ENCODE peak calls at places on chromosomes 16 and 17, in ten cellular contexts. One of them, this sample, is unnamed.

GRCh38 chr17:31581491-31581890 is 190.0 kb downstream of the RAB11FIP4 start:
- DNase-seq in fibroblast of lung: peak; percentile 50
- DNase-seq in ascending aorta: peak; percentile 84
- DNase-seq in mesothelial cell of epicardium: no peak
- DNase-seq in cardiac muscle cell: no peak
- DNase-seq in GM10248: no peak
- DNase-seq in prostate gland: no peak
- DNase-seq in psoas muscle: peak; percentile 69
- DNase-seq in nephron progenitor cell: no peak
- DNase-seq in fibroblast of villous mesenchyme: peak; percentile 38
- DNase-seq in this sample: no peak

GRCh38 chr16:89407925-89408300 is 82.4 kb downstream of the ANKRD11 start:
- DNase-seq in fibroblast of lung: peak; percentile 42
- DNase-seq in ascending aorta: no peak
- DNase-seq in mesothelial cell of epicardium: no peak
- DNase-seq in cardiac muscle cell: no peak
- DNase-seq in GM10248: no peak
- DNase-seq in prostate gland: no peak
- DNase-seq in psoas muscle: peak; percentile 77
- DNase-seq in nephron progenitor cell: no peak
- DNase-seq in fibroblast of villous mesenchyme: no peak
- DNase-seq in this sample: no peak

GRCh38 chr17:38466346-38467315 is 38.4 kb downstream of the ARHGAP23 start:
- DNase-seq in fibroblast of lung: no peak
- DNase-seq in ascending aorta: no peak
- DNase-seq in mesothelial cell of epicardium: no peak
- DNase-seq in cardiac muscle cell: no peak
- DNase-seq in GM10248: peak; percentile 15
- DNase-seq in prostate gland: no peak
- DNase-seq in psoas muscle: peak; percentile 63
- DNase-seq in nephron progenitor cell: no peak
- DNase-seq in fibroblast of villous mesenchyme: no peak
- DNase-seq in this sample: no peak

GRCh38 chr16:77443834-77444460 is 9.1 kb upstream of the ADAMTS18 start:
- DNase-seq in fibroblast of lung: no peak
- DNase-seq in ascending aorta: no peak
- DNase-seq in mesothelial cell of epicardium: no peak
- DNase-seq in cardiac muscle cell: no peak
- DNase-seq in GM10248: no peak
- DNase-seq in prostate gland: no peak
- DNase-seq in psoas muscle: no peak
- DNase-seq in nephron progenitor cell: no peak
- DNase-seq in fibroblast of villous mesenchyme: no peak
- DNase-seq in this sample: no peak

GRCh38 chr16:65967376-65967775 is 399.1 kb upstream of the CDH5 start:
- DNase-seq in fibroblast of lung: no peak
- DNase-seq in ascending aorta: no peak
- DNase-seq in mesothelial cell of epicardium: no peak
- DNase-seq in cardiac muscle cell: no peak
- DNase-seq in GM10248: no peak
- DNase-seq in prostate gland: no peak
- DNase-seq in psoas muscle: no peak
- DNase-seq in nephron progenitor cell: no peak
- DNase-seq in fibroblast of villous mesenchyme: peak; percentile 25
- DNase-seq in this sample: no peak

GRCh38 chr16:1481906-1482835 is 6.6 kb downstream of the PTX4 start:
- DNase-seq in fibroblast of lung: no peak
- DNase-seq in ascending aorta: no peak
- DNase-seq in mesothelial cell of epicardium: no peak
- DNase-seq in cardiac muscle cell: no peak
- DNase-seq in GM10248: no peak
- DNase-seq in prostate gland: no peak
- DNase-seq in psoas muscle: no peak
- DNase-seq in nephron progenitor cell: no peak
- DNase-seq in fibroblast of villous mesenchyme: no peak
- DNase-seq in this sample: no peak

GRCh38 chr17:73586153-73586906 is 57.9 kb downstream of the SDK2 start:
- DNase-seq in fibroblast of lung: no peak
- DNase-seq in ascending aorta: no peak
- DNase-seq in mesothelial cell of epicardium: no peak
- DNase-seq in cardiac muscle cell: no peak
- DNase-seq in GM10248: no peak
- DNase-seq in prostate gland: no peak
- DNase-seq in psoas muscle: no peak
- DNase-seq in nephron progenitor cell: no peak
- DNase-seq in fibroblast of villous mesenchyme: no peak
- DNase-seq in this sample: no peak

GRCh38 chr16:17724242-17724898 is 253.6 kb upstream of the XYLT1 start:
- DNase-seq in fibroblast of lung: peak; percentile 84
- DNase-seq in ascending aorta: no peak
- DNase-seq in mesothelial cell of epicardium: no peak
- DNase-seq in cardiac muscle cell: no peak
- DNase-seq in GM10248: no peak
- DNase-seq in prostate gland: no peak
- DNase-seq in psoas muscle: no peak
- DNase-seq in nephron progenitor cell: no peak
- DNase-seq in fibroblast of villous mesenchyme: peak; percentile 8
- DNase-seq in this sample: no peak

GRCh38 chr16:8763899-8764298 is 33.5 kb downstream of the TMEM186 start:
- DNase-seq in fibroblast of lung: no peak
- DNase-seq in ascending aorta: no peak
- DNase-seq in mesothelial cell of epicardium: no peak
- DNase-seq in cardiac muscle cell: no peak
- DNase-seq in GM10248: no peak
- DNase-seq in prostate gland: no peak
- DNase-seq in psoas muscle: no peak
- DNase-seq in nephron progenitor cell: no peak
- DNase-seq in fibroblast of villous mesenchyme: no peak
- DNase-seq in this sample: no peak

GRCh38 chr17:82242977-82243647 is 14.3 kb downstream of the SLC16A3 start:
- DNase-seq in fibroblast of lung: peak; percentile 91
- DNase-seq in ascending aorta: peak; percentile 89
- DNase-seq in mesothelial cell of epicardium: no peak
- DNase-seq in cardiac muscle cell: no peak
- DNase-seq in GM10248: no peak
- DNase-seq in prostate gland: peak; percentile 85
- DNase-seq in psoas muscle: peak; percentile 96
- DNase-seq in nephron progenitor cell: no peak
- DNase-seq in fibroblast of villous mesenchyme: peak; percentile 88
- DNase-seq in this sample: no peak

GRCh38 chr17:40475234-40476210 is 25.9 kb downstream of the TNS4 start:
- DNase-seq in fibroblast of lung: no peak
- DNase-seq in ascending aorta: no peak
- DNase-seq in mesothelial cell of epicardium: no peak
- DNase-seq in cardiac muscle cell: no peak
- DNase-seq in GM10248: no peak
- DNase-seq in prostate gland: no peak
- DNase-seq in psoas muscle: peak; percentile 69
- DNase-seq in nephron progenitor cell: peak; percentile 29
- DNase-seq in fibroblast of villous mesenchyme: no peak
- DNase-seq in this sample: no peak

GRCh38 chr16:84484579-84485254 is 19.7 kb downstream of the MEAK7 start:
- DNase-seq in fibroblast of lung: peak; percentile 73
- DNase-seq in ascending aorta: no peak
- DNase-seq in mesothelial cell of epicardium: no peak
- DNase-seq in cardiac muscle cell: peak; percentile 62
- DNase-seq in GM10248: no peak
- DNase-seq in prostate gland: peak; percentile 65
- DNase-seq in psoas muscle: no peak
- DNase-seq in nephron progenitor cell: peak; percentile 75
- DNase-seq in fibroblast of villous mesenchyme: peak; percentile 68
- DNase-seq in this sample: peak; percentile 58

GRCh38 chr16:22144520-22144919 is 17.8 kb upstream of the SDR42E2 start:
- DNase-seq in fibroblast of lung: no peak
- DNase-seq in ascending aorta: no peak
- DNase-seq in mesothelial cell of epicardium: no peak
- DNase-seq in cardiac muscle cell: no peak
- DNase-seq in GM10248: no peak
- DNase-seq in prostate gland: no peak
- DNase-seq in psoas muscle: no peak
- DNase-seq in nephron progenitor cell: no peak
- DNase-seq in fibroblast of villous mesenchyme: no peak
- DNase-seq in this sample: no peak

GRCh38 chr16:22138482-22138881 is 23.8 kb upstream of the SDR42E2 start:
- DNase-seq in fibroblast of lung: no peak
- DNase-seq in ascending aorta: no peak
- DNase-seq in mesothelial cell of epicardium: no peak
- DNase-seq in cardiac muscle cell: no peak
- DNase-seq in GM10248: no peak
- DNase-seq in prostate gland: no peak
- DNase-seq in psoas muscle: no peak
- DNase-seq in nephron progenitor cell: no peak
- DNase-seq in fibroblast of villous mesenchyme: no peak
- DNase-seq in this sample: no peak

GRCh38 chr16:22139008-22139407 is 23.3 kb upstream of the SDR42E2 start:
- DNase-seq in fibroblast of lung: no peak
- DNase-seq in ascending aorta: no peak
- DNase-seq in mesothelial cell of epicardium: no peak
- DNase-seq in cardiac muscle cell: no peak
- DNase-seq in GM10248: no peak
- DNase-seq in prostate gland: no peak
- DNase-seq in psoas muscle: no peak
- DNase-seq in nephron progenitor cell: no peak
- DNase-seq in fibroblast of villous mesenchyme: no peak
- DNase-seq in this sample: no peak

GRCh38 chr16:22139732-22140131 is 22.6 kb upstream of the SDR42E2 start:
- DNase-seq in fibroblast of lung: no peak
- DNase-seq in ascending aorta: no peak
- DNase-seq in mesothelial cell of epicardium: no peak
- DNase-seq in cardiac muscle cell: no peak
- DNase-seq in GM10248: no peak
- DNase-seq in prostate gland: no peak
- DNase-seq in psoas muscle: no peak
- DNase-seq in nephron progenitor cell: no peak
- DNase-seq in fibroblast of villous mesenchyme: no peak
- DNase-seq in this sample: no peak

GRCh38 chr16:22141746-22142145 is 20.6 kb upstream of the SDR42E2 start:
- DNase-seq in fibroblast of lung: no peak
- DNase-seq in ascending aorta: no peak
- DNase-seq in mesothelial cell of epicardium: no peak
- DNase-seq in cardiac muscle cell: no peak
- DNase-seq in GM10248: no peak
- DNase-seq in prostate gland: no peak
- DNase-seq in psoas muscle: no peak
- DNase-seq in nephron progenitor cell: no peak
- DNase-seq in fibroblast of villous mesenchyme: peak; percentile 7
- DNase-seq in this sample: peak; percentile 21
- TF ChIP-seq CTCF in fibroblast of lung: peak; percentile 44
- TF ChIP-seq CTCF in ascending aorta: no peak
- TF ChIP-seq CTCF in mesothelial cell of epicardium: peak; percentile 32
- TF ChIP-seq CTCF in cardiac muscle cell: peak; percentile 56
- TF ChIP-seq CTCF in GM10248: peak; percentile 12
- TF ChIP-seq CTCF in prostate gland: no peak
- TF ChIP-seq CTCF in psoas muscle: peak; percentile 9
- TF ChIP-seq CTCF in nephron progenitor cell: peak; percentile 43
- TF ChIP-seq CTCF in fibroblast of villous mesenchyme: peak; percentile 55
- TF ChIP-seq CTCF in this sample: peak; percentile 50

GRCh38 chr16:67546761-67547422 is 15.4 kb upstream of the CTCF start:
- DNase-seq in fibroblast of lung: peak; percentile 66
- DNase-seq in ascending aorta: peak; percentile 85
- DNase-seq in mesothelial cell of epicardium: no peak
- DNase-seq in cardiac muscle cell: peak; percentile 81
- DNase-seq in GM10248: peak; percentile 80
- DNase-seq in prostate gland: peak; percentile 64
- DNase-seq in psoas muscle: peak; percentile 87
- DNase-seq in nephron progenitor cell: peak; percentile 88
- DNase-seq in fibroblast of villous mesenchyme: peak; percentile 68
- DNase-seq in this sample: peak; percentile 84
- TF ChIP-seq CTCF in fibroblast of lung: peak; percentile 89
- TF ChIP-seq CTCF in ascending aorta: peak; percentile 91
- TF ChIP-seq CTCF in mesothelial cell of epicardium: peak; percentile 95
- TF ChIP-seq CTCF in cardiac muscle cell: peak; percentile 90
- TF ChIP-seq CTCF in GM10248: peak; percentile 96
- TF ChIP-seq CTCF in prostate gland: peak; percentile 91
- TF ChIP-seq CTCF in psoas muscle: peak; percentile 94
- TF ChIP-seq CTCF in nephron progenitor cell: peak; percentile 93
- TF ChIP-seq CTCF in fibroblast of villous mesenchyme: peak; percentile 82
- TF ChIP-seq CTCF in this sample: peak; percentile 95

DNA sequence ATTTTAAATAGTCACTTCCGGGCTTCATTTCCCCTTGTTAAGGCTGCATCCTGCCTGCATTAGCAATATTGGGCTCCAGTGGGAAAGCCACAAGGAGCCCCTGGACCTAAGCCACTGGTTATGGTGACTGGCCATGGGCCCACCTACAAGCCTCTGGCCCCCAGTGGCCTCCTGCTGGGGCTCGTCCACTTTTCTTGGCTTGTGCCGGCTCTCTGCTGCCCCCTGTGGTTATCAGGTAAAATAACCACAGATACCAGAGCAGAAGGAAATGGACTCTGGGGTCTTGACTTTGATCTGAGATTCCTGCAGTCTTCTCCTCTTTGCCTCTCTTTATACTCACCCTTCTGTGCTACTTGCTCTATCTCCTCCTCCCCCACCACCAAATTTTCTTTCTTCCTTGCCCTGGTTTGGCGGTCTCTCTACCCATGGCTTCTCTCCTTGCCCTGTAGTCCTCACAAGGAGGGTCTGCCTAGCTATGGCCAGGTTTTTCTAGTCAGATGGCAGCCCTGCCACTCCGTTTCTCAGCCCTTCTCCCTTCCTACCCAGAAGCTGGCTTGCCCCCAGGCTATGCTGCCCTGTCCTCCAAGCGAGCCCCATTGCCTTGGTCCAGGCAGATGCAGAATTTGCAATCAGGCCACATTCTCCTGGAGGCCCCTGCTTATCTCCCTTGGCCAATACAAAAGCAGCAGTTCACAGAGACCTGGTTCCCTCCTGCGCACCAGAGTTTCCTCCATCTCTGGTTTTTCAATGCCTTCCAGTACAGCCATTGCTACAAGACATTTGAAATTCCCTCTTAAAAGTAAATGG is 82.9 kb upstream of the RCVRN start:
- DNase-seq in fibroblast of lung: peak; percentile 40
- DNase-seq in ascending aorta: no peak
- DNase-seq in mesothelial cell of epicardium: no peak
- DNase-seq in cardiac muscle cell: peak; percentile 61
- DNase-seq in GM10248: peak; percentile 71
- DNase-seq in prostate gland: no peak
- DNase-seq in psoas muscle: peak; percentile 72
- DNase-seq in nephron progenitor cell: peak; percentile 55
- DNase-seq in fibroblast of villous mesenchyme: peak; percentile 40
- DNase-seq in this sample: peak; percentile 55
- TF ChIP-seq CTCF in fibroblast of lung: peak; percentile 82
- TF ChIP-seq CTCF in ascending aorta: peak; percentile 56
- TF ChIP-seq CTCF in mesothelial cell of epicardium: peak; percentile 89
- TF ChIP-seq CTCF in cardiac muscle cell: peak; percentile 85
- TF ChIP-seq CTCF in GM10248: peak; percentile 66
- TF ChIP-seq CTCF in prostate gland: peak; percentile 43
- TF ChIP-seq CTCF in psoas muscle: peak; percentile 50
- TF ChIP-seq CTCF in nephron progenitor cell: peak; percentile 94
- TF ChIP-seq CTCF in fibroblast of villous mesenchyme: peak; percentile 77
- TF ChIP-seq CTCF in this sample: peak; percentile 95

GRCh38 chr16:54929090-54930033 is 1.3 kb upstream of the IRX5 start:
- DNase-seq in fibroblast of lung: peak; percentile 90
- DNase-seq in ascending aorta: peak; percentile 100
- DNase-seq in mesothelial cell of epicardium: peak; percentile 100
- DNase-seq in cardiac muscle cell: peak; percentile 100
- DNase-seq in GM10248: peak; percentile 85
- DNase-seq in prostate gland: peak; percentile 100
- DNase-seq in psoas muscle: peak; percentile 100
- DNase-seq in nephron progenitor cell: peak; percentile 100
- DNase-seq in fibroblast of villous mesenchyme: peak; percentile 98
- DNase-seq in this sample: peak; percentile 100
- TF ChIP-seq CTCF in fibroblast of lung: no peak
- TF ChIP-seq CTCF in ascending aorta: peak; percentile 34
- TF ChIP-seq CTCF in mesothelial cell of epicardium: no peak
- TF ChIP-seq CTCF in cardiac muscle cell: no peak
- TF ChIP-seq CTCF in GM10248: no peak
- TF ChIP-seq CTCF in prostate gland: peak; percentile 23
- TF ChIP-seq CTCF in psoas muscle: peak; percentile 25
- TF ChIP-seq CTCF in nephron progenitor cell: no peak
- TF ChIP-seq CTCF in fibroblast of villous mesenchyme: no peak
- TF ChIP-seq CTCF in this sample: peak; percentile 13